ENCODE peak calls at places on chromosomes 6 and 20, in ten cellular contexts. One of them, this sample, is unnamed.

GRCh38 chr6:111894272-111894671 is 21.0 kb upstream of the FYN start:
- DNase-seq in nephron progenitor cell: no peak
- DNase-seq in substantia nigra: no peak
- DNase-seq in anterior cingulate cortex: no peak
- DNase-seq in neural crest cell: no peak
- DNase-seq in activated CD8-positive, alpha-beta memory T cell treated with anti-CD3 and anti-CD28 coated beads for 4 hours: no peak
- DNase-seq in WTC11: no peak
- DNase-seq in HuH-7.5: no peak
- DNase-seq in mammary epithelial cell: peak; percentile 22
- DNase-seq in NCI-H1092 treated with DMSO at 0.1 percent for 48 hours: no peak
- DNase-seq in this sample: no peak

GRCh38 chr6:87066449-87067288 is 28.2 kb downstream of the CGA start:
- DNase-seq in nephron progenitor cell: peak; percentile 48
- DNase-seq in substantia nigra: peak; percentile 2
- DNase-seq in anterior cingulate cortex: no peak
- DNase-seq in neural crest cell: peak; percentile 46
- DNase-seq in activated CD8-positive, alpha-beta memory T cell treated with anti-CD3 and anti-CD28 coated beads for 4 hours: no peak
- DNase-seq in WTC11: peak; percentile 14
- DNase-seq in HuH-7.5: peak; percentile 52
- DNase-seq in mammary epithelial cell: peak; percentile 39
- DNase-seq in NCI-H1092 treated with DMSO at 0.1 percent for 48 hours: peak; percentile 14
- DNase-seq in this sample: peak; percentile 6

GRCh38 chr6:129370268-129370916 is 339.6 kb downstream of the ARHGAP18 start:
- DNase-seq in nephron progenitor cell: peak; percentile 47
- DNase-seq in substantia nigra: peak; percentile 31
- DNase-seq in anterior cingulate cortex: no peak
- DNase-seq in neural crest cell: peak; percentile 39
- DNase-seq in activated CD8-positive, alpha-beta memory T cell treated with anti-CD3 and anti-CD28 coated beads for 4 hours: no peak
- DNase-seq in WTC11: peak; percentile 24
- DNase-seq in HuH-7.5: no peak
- DNase-seq in mammary epithelial cell: peak; percentile 24
- DNase-seq in NCI-H1092 treated with DMSO at 0.1 percent for 48 hours: peak; percentile 12
- DNase-seq in this sample: no peak

GRCh38 chr6:4136354-4136831 is 1.0 kb upstream of the ECI2 start:
- DNase-seq in nephron progenitor cell: no peak
- DNase-seq in substantia nigra: no peak
- DNase-seq in anterior cingulate cortex: no peak
- DNase-seq in neural crest cell: no peak
- DNase-seq in activated CD8-positive, alpha-beta memory T cell treated with anti-CD3 and anti-CD28 coated beads for 4 hours: no peak
- DNase-seq in WTC11: no peak
- DNase-seq in HuH-7.5: no peak
- DNase-seq in mammary epithelial cell: no peak
- DNase-seq in NCI-H1092 treated with DMSO at 0.1 percent for 48 hours: no peak
- DNase-seq in this sample: no peak

GRCh38 chr20:58567437-58567836 is 52.2 kb upstream of the APCDD1L start:
- DNase-seq in nephron progenitor cell: no peak
- DNase-seq in substantia nigra: no peak
- DNase-seq in anterior cingulate cortex: no peak
- DNase-seq in neural crest cell: no peak
- DNase-seq in activated CD8-positive, alpha-beta memory T cell treated with anti-CD3 and anti-CD28 coated beads for 4 hours: no peak
- DNase-seq in WTC11: no peak
- DNase-seq in HuH-7.5: no peak
- DNase-seq in mammary epithelial cell: no peak
- DNase-seq in NCI-H1092 treated with DMSO at 0.1 percent for 48 hours: no peak
- DNase-seq in this sample: no peak

GRCh38 chr6:7451321-7451720 is 61.7 kb downstream of the RIOK1 start:
- DNase-seq in nephron progenitor cell: no peak
- DNase-seq in substantia nigra: no peak
- DNase-seq in anterior cingulate cortex: no peak
- DNase-seq in neural crest cell: no peak
- DNase-seq in activated CD8-positive, alpha-beta memory T cell treated with anti-CD3 and anti-CD28 coated beads for 4 hours: no peak
- DNase-seq in WTC11: no peak
- DNase-seq in HuH-7.5: no peak
- DNase-seq in mammary epithelial cell: peak; percentile 29
- DNase-seq in NCI-H1092 treated with DMSO at 0.1 percent for 48 hours: no peak
- DNase-seq in this sample: no peak

GRCh38 chr20:17806739-17807441 is 107.1 kb downstream of the BANF2 start:
- DNase-seq in nephron progenitor cell: no peak
- DNase-seq in substantia nigra: no peak
- DNase-seq in anterior cingulate cortex: peak; percentile 7
- DNase-seq in neural crest cell: no peak
- DNase-seq in activated CD8-positive, alpha-beta memory T cell treated with anti-CD3 and anti-CD28 coated beads for 4 hours: no peak
- DNase-seq in WTC11: peak; percentile 62
- DNase-seq in HuH-7.5: no peak
- DNase-seq in mammary epithelial cell: no peak
- DNase-seq in NCI-H1092 treated with DMSO at 0.1 percent for 48 hours: peak; percentile 4
- DNase-seq in this sample: no peak

GRCh38 chr6:111602481-111603404 is 2.9 kb downstream of the TRAF3IP2 start:
- DNase-seq in nephron progenitor cell: no peak
- DNase-seq in substantia nigra: no peak
- DNase-seq in anterior cingulate cortex: no peak
- DNase-seq in neural crest cell: no peak
- DNase-seq in activated CD8-positive, alpha-beta memory T cell treated with anti-CD3 and anti-CD28 coated beads for 4 hours: no peak
- DNase-seq in WTC11: no peak
- DNase-seq in HuH-7.5: no peak
- DNase-seq in mammary epithelial cell: no peak
- DNase-seq in NCI-H1092 treated with DMSO at 0.1 percent for 48 hours: no peak
- DNase-seq in this sample: no peak

GRCh38 chr6:137283940-137284910 is 65.0 kb upstream of the IFNGR1 start:
- DNase-seq in nephron progenitor cell: no peak
- DNase-seq in substantia nigra: no peak
- DNase-seq in anterior cingulate cortex: no peak
- DNase-seq in neural crest cell: no peak
- DNase-seq in activated CD8-positive, alpha-beta memory T cell treated with anti-CD3 and anti-CD28 coated beads for 4 hours: no peak
- DNase-seq in WTC11: no peak
- DNase-seq in HuH-7.5: no peak
- DNase-seq in mammary epithelial cell: peak; percentile 32
- DNase-seq in NCI-H1092 treated with DMSO at 0.1 percent for 48 hours: no peak
- DNase-seq in this sample: no peak

This sample was measured in C1 segment of cervical spinal cord.